ENCODE peak calls at places on chromosomes 3 and 15, in seven cellular contexts. One of them, this sample, is unnamed.

GRCh38 chr3:195802795-195803194 is 8.9 kb downstream of the MUC4 start:
- DNase-seq in stimulated activated CD4-positive, alpha-beta T cell treated with anti-CD3 and anti-CD28 coated beads, Interleukin-1b, Interleukin-23, amount 100 ng/mL, for 48 hours: no peak
- DNase-seq in Daoy: no peak
- DNase-seq in NCI-H774: no peak
- DNase-seq in GM23248: no peak
- DNase-seq in epithelial cell of esophagus: no peak
- DNase-seq in A172: no peak
- DNase-seq in this sample: no peak

GRCh38 chr3:126053513-126053912 is 30.4 kb downstream of the SLC41A3 start:
- DNase-seq in stimulated activated CD4-positive, alpha-beta T cell treated with anti-CD3 and anti-CD28 coated beads, Interleukin-1b, Interleukin-23, amount 100 ng/mL, for 48 hours: no peak
- DNase-seq in Daoy: no peak
- DNase-seq in NCI-H774: no peak
- DNase-seq in GM23248: peak; percentile 30
- DNase-seq in epithelial cell of esophagus: peak; percentile 54
- DNase-seq in A172: peak; percentile 28
- DNase-seq in this sample: no peak

GRCh38 chr3:66592061-66592875 is 91.4 kb upstream of the LRIG1 start:
- DNase-seq in stimulated activated CD4-positive, alpha-beta T cell treated with anti-CD3 and anti-CD28 coated beads, Interleukin-1b, Interleukin-23, amount 100 ng/mL, for 48 hours: no peak
- DNase-seq in Daoy: no peak
- DNase-seq in NCI-H774: no peak
- DNase-seq in GM23248: no peak
- DNase-seq in epithelial cell of esophagus: no peak
- DNase-seq in A172: no peak
- DNase-seq in this sample: no peak

GRCh38 chr15:40249477-40250303 is 10.8 kb downstream of the PAK6 start:
- DNase-seq in stimulated activated CD4-positive, alpha-beta T cell treated with anti-CD3 and anti-CD28 coated beads, Interleukin-1b, Interleukin-23, amount 100 ng/mL, for 48 hours: no peak
- DNase-seq in Daoy: peak; percentile 61
- DNase-seq in NCI-H774: no peak
- DNase-seq in GM23248: peak; percentile 40
- DNase-seq in epithelial cell of esophagus: peak; percentile 71
- DNase-seq in A172: peak; percentile 68
- DNase-seq in this sample: no peak

GRCh38 chr3:100706365-100706764 is 2.9 kb upstream of the TFG start:
- DNase-seq in stimulated activated CD4-positive, alpha-beta T cell treated with anti-CD3 and anti-CD28 coated beads, Interleukin-1b, Interleukin-23, amount 100 ng/mL, for 48 hours: no peak
- DNase-seq in Daoy: no peak
- DNase-seq in NCI-H774: no peak
- DNase-seq in GM23248: peak; percentile 75
- DNase-seq in epithelial cell of esophagus: no peak
- DNase-seq in A172: no peak
- DNase-seq in this sample: no peak

GRCh38 chr3:131033480-131034080 is 6.9 kb downstream of the NEK11 start:
- DNase-seq in stimulated activated CD4-positive, alpha-beta T cell treated with anti-CD3 and anti-CD28 coated beads, Interleukin-1b, Interleukin-23, amount 100 ng/mL, for 48 hours: no peak
- DNase-seq in Daoy: peak; percentile 33
- DNase-seq in NCI-H774: peak; percentile 30
- DNase-seq in GM23248: peak; percentile 45
- DNase-seq in epithelial cell of esophagus: peak; percentile 61
- DNase-seq in A172: peak; percentile 46
- DNase-seq in this sample: peak; percentile 10

GRCh38 chr3:100103558-100104441 is 10.5 kb downstream of the FILIP1L start:
- DNase-seq in stimulated activated CD4-positive, alpha-beta T cell treated with anti-CD3 and anti-CD28 coated beads, Interleukin-1b, Interleukin-23, amount 100 ng/mL, for 48 hours: peak; percentile 23
- DNase-seq in Daoy: peak; percentile 52
- DNase-seq in NCI-H774: peak; percentile 35
- DNase-seq in GM23248: peak; percentile 26
- DNase-seq in epithelial cell of esophagus: no peak
- DNase-seq in A172: peak; percentile 14
- DNase-seq in this sample: peak; percentile 58

GRCh38 chr3:122563717-122564025 is 429 bp downstream of the PARP9 start:
- DNase-seq in stimulated activated CD4-positive, alpha-beta T cell treated with anti-CD3 and anti-CD28 coated beads, Interleukin-1b, Interleukin-23, amount 100 ng/mL, for 48 hours: no peak
- DNase-seq in Daoy: peak; percentile 25
- DNase-seq in NCI-H774: no peak
- DNase-seq in GM23248: peak; percentile 43
- DNase-seq in epithelial cell of esophagus: no peak
- DNase-seq in A172: peak; percentile 13
- DNase-seq in this sample: peak; percentile 28

GRCh38 chr3:127783166-127783565 is 39.1 kb downstream of the MGLL start:
- DNase-seq in stimulated activated CD4-positive, alpha-beta T cell treated with anti-CD3 and anti-CD28 coated beads, Interleukin-1b, Interleukin-23, amount 100 ng/mL, for 48 hours: no peak
- DNase-seq in Daoy: no peak
- DNase-seq in NCI-H774: no peak
- DNase-seq in GM23248: no peak
- DNase-seq in epithelial cell of esophagus: no peak
- DNase-seq in A172: no peak
- DNase-seq in this sample: no peak

GRCh38 chr3:20668411-20668810 is 482.4 kb upstream of the SGO1 start:
- DNase-seq in stimulated activated CD4-positive, alpha-beta T cell treated with anti-CD3 and anti-CD28 coated beads, Interleukin-1b, Interleukin-23, amount 100 ng/mL, for 48 hours: no peak
- DNase-seq in Daoy: no peak
- DNase-seq in NCI-H774: no peak
- DNase-seq in GM23248: no peak
- DNase-seq in epithelial cell of esophagus: no peak
- DNase-seq in A172: peak; percentile 47
- DNase-seq in this sample: no peak

GRCh38 chr3:45940781-45941365 is 2.4 kb upstream of the CXCR6 start:
- DNase-seq in stimulated activated CD4-positive, alpha-beta T cell treated with anti-CD3 and anti-CD28 coated beads, Interleukin-1b, Interleukin-23, amount 100 ng/mL, for 48 hours: no peak
- DNase-seq in Daoy: no peak
- DNase-seq in NCI-H774: no peak
- DNase-seq in GM23248: no peak
- DNase-seq in epithelial cell of esophagus: peak; percentile 48
- DNase-seq in A172: no peak
- DNase-seq in this sample: no peak

GRCh38 chr3:73037369-73037699 is 24.1 kb upstream of the EBLN2 start:
- DNase-seq in stimulated activated CD4-positive, alpha-beta T cell treated with anti-CD3 and anti-CD28 coated beads, Interleukin-1b, Interleukin-23, amount 100 ng/mL, for 48 hours: no peak
- DNase-seq in Daoy: peak; percentile 12
- DNase-seq in NCI-H774: no peak
- DNase-seq in GM23248: peak; percentile 55
- DNase-seq in epithelial cell of esophagus: peak; percentile 11
- DNase-seq in A172: peak; percentile 23
- DNase-seq in this sample: peak; percentile 29

GRCh38 chr3:49703443-49703927 is 14.1 kb downstream of the RNF123 start:
- DNase-seq in stimulated activated CD4-positive, alpha-beta T cell treated with anti-CD3 and anti-CD28 coated beads, Interleukin-1b, Interleukin-23, amount 100 ng/mL, for 48 hours: peak; percentile 70
- DNase-seq in Daoy: peak; percentile 58
- DNase-seq in NCI-H774: peak; percentile 19
- DNase-seq in GM23248: peak; percentile 80
- DNase-seq in epithelial cell of esophagus: peak; percentile 73
- DNase-seq in A172: peak; percentile 55
- DNase-seq in this sample: peak; percentile 92

GRCh38 chr15:22992026-22992331 is 11.8 kb upstream of the CYFIP1 start:
- DNase-seq in stimulated activated CD4-positive, alpha-beta T cell treated with anti-CD3 and anti-CD28 coated beads, Interleukin-1b, Interleukin-23, amount 100 ng/mL, for 48 hours: no peak
- DNase-seq in Daoy: no peak
- DNase-seq in NCI-H774: no peak
- DNase-seq in GM23248: no peak
- DNase-seq in epithelial cell of esophagus: no peak
- DNase-seq in A172: no peak
- DNase-seq in this sample: no peak

This sample was measured in AG20443.